ENCODE peak calls at places on chromosomes 4 and X, in four cellular contexts. D is endothelial cell of umbilical vein, Q is HepG2, I is breast epithelium. P is an unnamed sample.
A peak's percentile ranks its signal among the peaks of the same experiment; 100 is the strongest.

GRCh38 chr4:47914219-47914925 is at the start of gene NFXL1:
- DNase-seq in D (peak; percentile 97), Q (peak; percentile 95), I (peak; percentile 97), P (peak; percentile 75)

GRCh38 chr4:79198886-79199591 is 126.8 kb downstream of the NAA11 start:
- DNase-seq in D (no peak), Q (no peak), I (no peak), P (no peak)

GRCh38 chr4:1759170-1759817 is 33.8 kb upstream of the FGFR3 start:
- DNase-seq in D (no peak), Q (no peak), I (no peak), P (no peak)

GRCh38 chr4:16550488-16550980 is 324.3 kb upstream of the TAPT1 start:
- DNase-seq in D (no peak), Q (no peak), I (no peak), P (no peak)

GRCh38 chr4:140256335-140256734 is 102.4 kb upstream of the MAML3 start:
- DNase-seq in D (peak; percentile 73), Q (peak; percentile 38), I (no peak), P (no peak)

GRCh38 chr4:36990108-36990872 is 254.3 kb upstream of the NWD2 start:
- DNase-seq in D (no peak), Q (no peak), I (no peak), P (no peak)

GRCh38 chr4:147367841-147368385 is 113.0 kb upstream of the EDNRA start:
- DNase-seq in D (no peak), Q (no peak), I (no peak), P (no peak)

GRCh38 chr4:110754726-110755125 is 131.8 kb upstream of the PITX2 start:
- DNase-seq in D (no peak), Q (no peak), I (no peak), P (no peak)

GRCh38 chr4:40998680-40999358 is 215.5 kb downstream of the APBB2 start:
- DNase-seq in D (peak; percentile 66), Q (no peak), I (no peak), P (no peak)

GRCh38 chrX:11261260-11261659 is 32.0 kb upstream of the AMELX start:
- DNase-seq in D (no peak), Q (no peak), I (no peak), P (no peak)

GRCh38 chr4:3865986-3866812 is 100.0 kb downstream of the ADRA2C start:
- DNase-seq in D (no peak), Q (no peak), I (no peak), P (no peak)

GRCh38 chr4:158170691-158171455 is 2.0 kb downstream of the GASK1B start:
- DNase-seq in D (peak; percentile 89), Q (peak; percentile 55), I (peak; percentile 75), P (no peak)

GRCh38 chrX:153819398-153820083 is 10.8 kb downstream of the PDZD4 start:
- DNase-seq in D (no peak), Q (no peak), I (no peak), P (no peak)

GRCh38 chrX:51614353-51614752 is 4.4 kb downstream of the CENPVL3 start:
- DNase-seq in D (peak; percentile 13), Q (peak; percentile 2), I (no peak), P (peak; percentile 72)

GRCh38 chrX:130114141-130114561 is 3.9 kb upstream of the ELF4 start:
- DNase-seq in D (no peak), Q (no peak), I (no peak), P (no peak)

GRCh38 chrX:130111220-130111934 is 1.1 kb upstream of the ELF4 start:
- DNase-seq in D (no peak), Q (no peak), I (no peak), P (no peak)

GRCh38 chrX:130109429-130110378 is 593 bp downstream of the ELF4 start:
- DNase-seq in D (no peak), Q (no peak), I (no peak), P (no peak)

GRCh38 chrX:130110379-130111219 is at the start of gene ELF4:
- DNase-seq in D (no peak), Q (no peak), I (no peak), P (no peak)

GRCh38 chrX:130111935-130112221 is 1.6 kb upstream of the ELF4 start:
- DNase-seq in D (no peak), Q (no peak), I (no peak), P (no peak)
- H3K4me3 ChIP-seq in D (no peak overlapping the region), Q (no peak overlapping the region), I (no peak overlapping the region), P (no peak overlapping the region)

GRCh38 chrX:30822719-30823118 is 66.3 kb downstream of the TAB3 start:
- DNase-seq in D (no peak), Q (no peak), I (no peak), P (no peak)

GRCh38 chrX:30822068-30822671 is 66.9 kb downstream of the TAB3 start:
- DNase-seq in D (no peak), Q (peak; percentile 18), I (no peak), P (no peak)

GRCh38 chrX:30821116-30821515 is 67.9 kb downstream of the TAB3 start:
- DNase-seq in D (no peak), Q (no peak), I (no peak), P (no peak)

GRCh38 chrX:30816079-30816478 is 73.0 kb downstream of the TAB3 start:
- DNase-seq in D (no peak), Q (no peak), I (no peak), P (no peak)

DNA sequence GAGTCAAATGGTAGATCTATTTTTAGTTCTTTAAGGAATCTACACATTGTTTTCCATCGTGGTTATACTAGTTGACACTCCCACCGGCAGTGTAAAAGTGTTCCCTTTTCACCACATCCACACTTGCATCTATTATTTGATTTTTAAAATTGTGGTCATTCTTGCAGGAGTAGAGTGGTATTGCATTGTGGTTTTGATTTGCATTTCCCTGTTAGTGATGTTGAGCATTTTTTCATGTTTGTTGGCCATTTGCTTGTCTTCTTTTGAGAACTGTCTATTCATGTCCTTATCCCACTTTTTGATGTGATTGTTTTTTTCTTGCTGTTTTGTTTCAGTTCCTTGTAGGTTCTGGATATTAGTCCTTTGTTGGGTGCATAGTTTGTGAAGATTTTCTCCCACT is 70.0 kb downstream of the TAB3 start:
- DNase-seq in D (no peak), Q (no peak), I (no peak), P (no peak)
- H3K36me3 ChIP-seq in D (no peaks in the 10 kb centered on the region), Q (no peaks in the 10 kb centered on the region), I (no peaks in the 10 kb centered on the region), P (no peaks in the 10 kb centered on the region)

DNA sequence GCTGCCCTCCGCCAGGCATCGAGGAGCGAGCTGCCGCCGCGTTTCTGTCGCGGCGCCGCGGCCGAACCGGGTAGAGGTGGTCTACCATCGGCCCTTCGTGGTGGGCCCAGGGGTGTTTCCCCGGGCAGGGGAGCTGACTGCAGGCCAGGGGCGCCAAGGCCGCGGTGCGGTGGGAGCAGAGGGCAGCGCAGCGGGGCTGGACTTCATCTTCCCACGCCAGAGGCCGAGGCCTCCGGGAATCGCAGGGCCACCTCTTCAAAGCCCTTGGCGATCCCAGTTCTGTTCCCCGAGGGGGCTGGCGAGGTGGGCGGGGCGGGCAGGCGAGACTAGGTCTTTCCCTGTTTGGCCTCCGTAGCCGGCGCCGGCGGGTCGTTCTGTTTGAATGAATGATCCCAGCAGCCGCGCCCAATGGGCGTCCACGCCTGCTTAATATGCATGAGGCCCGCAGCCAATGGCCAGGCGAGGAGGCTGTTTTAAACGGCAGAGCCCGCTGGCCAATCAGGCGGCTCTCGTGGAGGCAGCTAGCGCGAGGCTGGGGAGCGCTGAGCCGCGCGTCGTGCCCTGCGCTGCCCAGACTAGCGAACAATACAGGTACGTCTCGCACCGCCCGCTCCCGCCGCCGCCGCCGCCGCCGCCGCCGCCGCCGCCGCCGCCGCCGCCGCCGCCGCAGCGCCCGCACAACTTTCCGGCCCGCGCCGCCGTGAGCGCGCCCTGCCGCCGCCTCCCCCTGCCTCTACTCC is at the start of gene HMGB3:
- DNase-seq in D (peak; percentile 92), Q (peak; percentile 89), I (peak; percentile 73), P (peak; percentile 34)
- TF ChIP-seq POLR2AphosphoS5 in D (no peak), Q (peak; percentile 46), I (no peak), P (peak; percentile 59)

GRCh38 chrX:17738002-17738713 is 865 bp downstream of the SCML1 start:
- DNase-seq in D (peak; percentile 30), Q (peak; percentile 56), I (peak; percentile 35), P (no peak)

GRCh38 chrX:17740137-17741122 is 3.1 kb downstream of the SCML1 start:
- DNase-seq in D (no peak), Q (no peak), I (no peak), P (no peak)

GRCh38 chrX:17737707-17738001 is 361 bp downstream of the SCML1 start:
- DNase-seq in D (peak; percentile 18), Q (no peak), I (no peak), P (no peak)

GRCh38 chrX:17736856-17737706 is at the start of gene SCML1:
- DNase-seq in D (peak; percentile 97), Q (peak; percentile 94), I (peak; percentile 98), P (peak; percentile 88)

DNA sequence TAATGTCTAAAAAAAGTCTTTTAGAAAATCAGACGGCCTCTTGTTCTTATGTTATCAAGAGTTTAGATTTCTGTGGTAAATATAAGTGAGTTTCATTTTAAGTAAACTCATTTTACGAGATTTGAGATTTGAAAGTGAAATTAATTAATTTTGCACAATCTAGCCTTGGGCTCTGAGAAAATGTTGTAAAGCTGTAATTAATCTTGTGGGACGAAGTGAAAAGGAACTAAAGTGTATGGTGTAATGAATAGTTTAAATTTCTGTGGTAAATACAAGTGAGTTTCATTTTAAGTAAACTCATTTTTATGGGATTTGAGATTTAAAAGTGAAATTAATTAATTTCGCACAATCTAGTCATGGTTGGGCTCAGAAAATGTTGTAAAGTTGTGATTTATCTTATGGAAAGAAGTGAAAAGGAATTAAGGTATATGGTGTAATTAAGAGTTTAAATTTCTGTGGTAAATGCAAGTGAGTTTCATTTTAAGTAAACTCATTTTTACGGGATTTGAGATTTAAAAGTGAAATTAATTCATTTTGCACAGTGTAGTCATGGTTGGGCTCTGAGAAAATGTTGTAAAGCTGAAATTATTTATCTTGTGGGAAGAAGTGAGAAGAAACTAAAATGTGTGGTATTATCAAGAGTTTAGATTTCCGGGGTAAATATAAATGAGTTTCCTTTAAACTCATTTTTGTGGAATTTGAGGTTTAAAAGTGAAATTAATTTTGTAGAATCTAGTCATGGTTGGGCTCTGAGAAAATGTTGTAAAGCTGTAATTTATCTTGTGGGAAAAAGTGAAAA is 1.6 kb downstream of the SCML1 start:
- DNase-seq in D (peak; percentile 0), Q (no peak), I (no peak), P (peak; percentile 72)
- H3K4me3 ChIP-seq in D (peak overlapping the region; percentile 63), Q (peak overlapping the region; percentile 81), I (peak overlapping the region; percentile 73), P (peak overlapping the region; percentile 83)

GRCh38 chr4:7058792-7059191 is 9.1 kb downstream of the GRPEL1 start:
- DNase-seq in D (no peak), Q (no peak), I (no peak), P (no peak)

GRCh38 chr4:7062816-7063215 is 5.0 kb downstream of the GRPEL1 start:
- DNase-seq in D (no peak), Q (no peak), I (no peak), P (no peak)

GRCh38 chr4:7060346-7061150 is 7.3 kb downstream of the GRPEL1 start:
- DNase-seq in D (no peak), Q (no peak), I (no peak), P (no peak)

GRCh38 chr4:7061815-7062214 is 6.0 kb downstream of the GRPEL1 start:
- DNase-seq in D (no peak), Q (no peak), I (no peak), P (no peak)

DNA sequence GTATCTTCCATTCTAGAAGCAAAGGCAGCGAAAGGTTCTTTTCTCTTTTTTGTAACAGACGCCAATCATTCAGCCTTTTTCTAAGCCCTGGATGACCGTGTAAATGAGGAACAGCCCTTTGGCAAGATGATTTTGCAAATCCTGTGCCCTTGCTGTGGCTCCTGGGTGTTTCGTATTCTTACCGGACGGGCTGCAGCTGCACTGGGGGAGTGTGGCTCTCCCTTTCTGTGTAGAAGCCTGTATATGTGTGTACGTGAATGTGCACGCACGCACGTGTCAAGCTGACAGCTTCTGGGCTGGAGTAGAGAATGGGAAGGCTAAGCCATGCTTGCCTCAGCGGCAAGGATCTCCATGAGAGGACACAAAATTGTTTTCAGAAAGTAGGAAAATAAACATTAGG is 8.2 kb downstream of the GRPEL1 start:
- DNase-seq in D (no peak), Q (no peak), I (no peak), P (no peak)
- H3K36me3 ChIP-seq in D (peaks cover 24% of the 10 kb centered on the region), Q (peaks cover 15% of the 10 kb centered on the region), I (peaks cover 4% of the 10 kb centered on the region), P (peaks cover 32% of the 10 kb centered on the region)